ENCODE peak calls at places on chromosome 13, in five cellular contexts. K, E, V, C and H are unnamed samples.

GRCh38 chr13:40546047-40546446 is 120.4 kb downstream of the FOXO1 start:
- DNase-seq in C (no peak), V (no peak), E (no peak), K (no peak), H (no peak)

GRCh38 chr13:108705031-108705430 is 75.6 kb downstream of the MYO16 start:
- DNase-seq in V (peak; percentile 43), C (no peak), E (no peak), K (no peak), H (no peak)

GRCh38 chr13:36453518-36453917 is 21.2 kb downstream of the CCNA1 start:
- DNase-seq in V (peak; percentile 37), E (peak; percentile 9), C (peak; percentile 20), K (peak; percentile 64), H (no peak)

GRCh38 chr13:23965346-23965745 is 68.0 kb upstream of the C1QTNF9B start:
- DNase-seq in E (no peak), C (no peak), V (no peak), K (no peak), H (no peak)

GRCh38 chr13:93473441-93474270 is 247.0 kb downstream of the GPC6 start:
- DNase-seq in V (no peak), E (peak; percentile 8), C (peak; percentile 32), K (no peak), H (no peak)

GRCh38 chr13:39506559-39507390 is 96.2 kb downstream of the LHFPL6 start:
- DNase-seq in C (peak; percentile 54), K (peak; percentile 43), E (no peak), V (no peak), H (no peak)

GRCh38 chr13:113491418-113491883 is 940 bp upstream of the DCUN1D2 start:
- DNase-seq in E (peak; percentile 79), C (peak; percentile 27), K (peak; percentile 76), V (peak; percentile 69), H (no peak)

GRCh38 chr13:48515732-48516131 is 17.1 kb downstream of the RCBTB2 start:
- DNase-seq in V (no peak), K (no peak), C (no peak), E (no peak), H (no peak)

GRCh38 chr13:99124695-99125334 is 75.8 kb upstream of the UBAC2 start:
- DNase-seq in E (peak; percentile 69), V (no peak), C (peak; percentile 79), K (no peak), H (peak; percentile 43)

GRCh38 chr13:34462843-34463242 is 479.2 kb upstream of the NBEA start:
- DNase-seq in C (peak; percentile 87), E (peak; percentile 82), V (no peak), K (no peak), H (no peak)

GRCh38 chr13:93248627-93249047 is 22.0 kb downstream of the GPC6 start:
- DNase-seq in V (peak; percentile 75), E (no peak), C (peak; percentile 79), K (peak; percentile 72), H (no peak)

GRCh38 chr13:26497991-26498423 is 59.5 kb upstream of the WASF3 start:
- DNase-seq in C (peak; percentile 97), K (no peak), E (peak; percentile 96), V (no peak), H (no peak)

DNA sequence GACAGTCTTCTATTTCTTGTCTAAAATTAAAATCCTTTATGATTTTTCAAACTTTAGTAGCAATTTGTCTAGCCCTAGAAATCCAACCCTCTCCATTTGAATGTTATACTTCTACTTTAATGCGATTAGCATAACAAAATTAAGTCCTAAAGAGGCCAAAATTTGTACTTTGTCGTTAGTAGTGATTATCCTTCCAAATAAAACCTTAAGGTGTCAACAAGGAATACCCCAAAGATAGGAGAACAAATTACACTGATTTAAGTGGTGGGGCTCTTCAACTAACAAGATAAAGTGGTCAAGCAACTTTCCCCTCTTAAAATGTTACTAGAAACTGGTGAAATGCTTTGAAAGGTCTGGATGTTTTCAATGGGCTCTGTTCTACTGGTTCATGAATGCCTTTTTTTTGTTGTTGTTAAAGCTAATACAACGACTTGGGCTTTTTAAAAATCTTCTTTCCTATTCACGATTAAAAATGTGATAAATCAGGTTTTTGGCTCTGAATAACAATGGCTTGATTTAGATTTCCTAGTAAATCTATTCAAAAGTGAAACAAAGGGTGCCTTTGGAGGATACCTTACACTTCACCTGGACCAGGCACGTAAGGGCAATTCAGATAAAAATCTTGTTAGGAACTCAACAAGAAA is 3.3 kb downstream of the SOX21 start:
- DNase-seq in C (no peak), K (peak; percentile 48), V (no peak), E (no peak), H (no peak)
- TF ChIP-seq EZH2 in C (no peak), K (no peak), V (no peak), E (no peak), H (no peak)

DNA sequence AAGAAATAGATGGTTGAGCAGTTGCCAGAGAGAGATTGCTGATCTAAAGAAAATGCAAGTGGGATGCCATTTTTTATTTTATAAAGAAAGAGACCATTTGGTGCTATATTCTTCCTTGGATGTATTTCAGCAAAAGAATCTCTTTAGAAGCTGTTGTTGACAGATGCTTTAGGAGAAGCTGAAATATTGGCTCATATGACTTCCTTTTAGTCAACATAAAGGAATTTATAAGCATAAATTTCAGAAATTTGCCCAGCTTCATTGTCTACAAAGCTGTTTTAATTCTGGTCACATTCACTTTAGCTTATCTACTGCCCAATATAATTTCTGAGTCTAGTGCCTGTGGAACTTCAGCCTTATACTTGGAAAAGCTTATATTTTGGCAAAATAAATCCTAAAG is 36.9 kb downstream of the POLR1D start:
- DNase-seq in E (peak; percentile 50), V (no peak), K (no peak), C (peak; percentile 44), H (no peak)
- TF ChIP-seq EZH2 in E (no peak), V (no peak), K (no peak), C (no peak), H (no peak)

GRCh38 chr13:50762969-50763568 is 80.4 kb downstream of the DLEU7 start:
- DNase-seq in K (no peak), C (no peak), E (no peak), V (no peak), H (no peak)

GRCh38 chr13:50760751-50761150 is 82.7 kb downstream of the DLEU7 start:
- DNase-seq in C (no peak), K (no peak), V (no peak), E (no peak), H (peak; percentile 76)

GRCh38 chr13:50761406-50761805 is 82.1 kb downstream of the DLEU7 start:
- DNase-seq in K (no peak), C (no peak), E (no peak), V (no peak), H (no peak)

GRCh38 chr13:50766043-50766442 is 77.4 kb downstream of the DLEU7 start:
- DNase-seq in K (no peak), C (no peak), V (no peak), E (peak; percentile 30), H (no peak)
- TF ChIP-seq EZH2 in K (no peak), C (no peak), V (no peak), E (no peak), H (no peak)

DNA sequence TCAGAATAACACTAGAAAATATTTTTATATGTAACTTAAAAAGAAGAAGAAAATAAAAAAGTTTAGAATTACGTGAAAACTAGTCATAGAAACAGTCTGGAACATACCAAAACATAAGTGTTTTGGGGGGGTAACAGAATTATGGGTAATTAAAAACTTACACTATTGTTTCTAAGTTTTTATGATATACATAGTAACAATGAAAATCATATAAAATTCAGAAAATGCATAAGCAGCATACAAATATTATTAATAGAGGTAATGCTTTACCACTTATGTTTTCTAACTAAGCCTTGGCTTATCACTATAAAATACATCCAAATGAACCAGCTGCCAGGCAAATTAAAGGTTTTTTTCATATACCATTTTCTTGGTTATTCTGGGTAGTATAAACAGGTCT is 14.9 kb downstream of the ESD start:
- DNase-seq in K (no peak), V (no peak), C (no peak), E (no peak), H (no peak)
- TF ChIP-seq EZH2 in K (no peak), V (no peak), C (no peak), E (no peak), H (no peak)

DNA sequence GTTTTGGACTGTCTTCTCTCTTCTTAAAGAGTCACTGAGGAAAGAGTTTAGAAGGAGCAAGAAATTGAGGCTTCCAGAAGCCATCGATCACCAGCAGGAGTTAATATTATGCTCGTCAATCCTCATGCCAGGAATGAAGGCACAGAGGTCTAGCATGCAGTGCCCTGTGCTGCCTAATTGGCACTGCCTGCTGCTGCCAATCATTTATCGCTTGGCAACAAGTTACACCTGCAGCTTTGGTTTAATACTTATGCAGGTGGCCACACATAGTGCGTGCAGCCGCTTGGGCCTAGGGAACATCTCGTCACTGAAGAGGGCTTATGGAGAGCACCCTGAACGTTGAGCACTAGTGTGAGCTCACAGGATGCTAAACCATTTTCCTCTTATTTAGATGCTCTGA is 2.7 kb upstream of the SOX1 start:
- DNase-seq in E (no peak), V (no peak), K (no peak), C (no peak), H (no peak)
- TF ChIP-seq EZH2 in E (no peak), V (no peak), K (no peak), C (no peak), H (no peak)

GRCh38 chr13:63249411-63249810 is 1833.8 kb upstream of the PCDH20 start:
- DNase-seq in K (no peak), V (no peak), C (no peak), E (no peak), H (no peak)
- TF ChIP-seq EZH2 in K (no peak), V (no peak), C (no peak), E (no peak), H (no peak)

DNA sequence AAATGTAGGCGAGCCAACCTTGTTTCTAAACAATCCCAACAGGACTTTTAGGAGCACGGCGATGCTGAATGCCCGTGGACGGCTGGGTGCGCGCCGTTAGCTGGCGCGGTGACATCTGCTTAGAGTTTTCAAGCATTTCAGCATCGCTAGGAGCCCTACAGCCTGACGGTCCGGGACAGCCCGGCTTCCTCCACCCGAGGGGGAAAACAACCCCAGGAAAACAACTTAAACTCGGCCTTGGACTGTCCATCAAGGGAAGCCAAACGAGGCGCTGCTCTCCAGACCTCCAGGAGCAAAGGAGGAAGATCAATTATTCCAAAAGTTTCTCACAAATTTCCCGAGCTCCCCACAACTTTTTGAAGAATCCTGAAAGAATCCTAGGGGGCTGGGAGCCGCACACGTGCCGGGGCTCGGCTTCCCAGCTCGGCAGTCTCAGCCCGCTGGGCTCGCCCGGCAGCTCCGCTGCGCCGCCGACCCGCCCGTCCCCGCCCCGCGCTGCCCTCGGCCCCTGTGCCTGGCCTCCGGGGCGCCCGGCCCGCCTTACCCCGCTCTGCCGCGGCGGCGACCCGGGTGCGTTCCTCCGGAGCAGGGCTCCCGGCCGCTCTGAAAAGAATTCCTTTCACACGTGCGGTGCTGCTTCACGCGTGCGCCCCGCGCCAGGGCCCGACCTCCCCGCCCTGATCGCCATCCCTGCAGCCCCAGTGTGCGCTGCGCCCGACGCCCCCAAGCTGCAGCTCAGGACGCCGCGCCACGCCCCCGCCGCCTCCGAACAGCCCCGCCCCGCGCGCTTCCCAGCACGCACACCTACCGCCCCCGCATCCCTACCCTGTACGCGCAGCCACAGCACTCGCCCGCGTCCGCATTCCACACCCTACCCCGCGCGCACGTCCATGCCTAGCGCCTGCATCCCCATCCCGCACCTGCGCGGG is at the start of gene GJA3:
- DNase-seq in K (peak; percentile 77), V (peak; percentile 70), C (peak; percentile 44), E (peak; percentile 79), H (peak; percentile 36)
- TF ChIP-seq EZH2 in K (peak; percentile 62), V (no peak), C (no peak), E (no peak), H (peak; percentile 24)

DNA sequence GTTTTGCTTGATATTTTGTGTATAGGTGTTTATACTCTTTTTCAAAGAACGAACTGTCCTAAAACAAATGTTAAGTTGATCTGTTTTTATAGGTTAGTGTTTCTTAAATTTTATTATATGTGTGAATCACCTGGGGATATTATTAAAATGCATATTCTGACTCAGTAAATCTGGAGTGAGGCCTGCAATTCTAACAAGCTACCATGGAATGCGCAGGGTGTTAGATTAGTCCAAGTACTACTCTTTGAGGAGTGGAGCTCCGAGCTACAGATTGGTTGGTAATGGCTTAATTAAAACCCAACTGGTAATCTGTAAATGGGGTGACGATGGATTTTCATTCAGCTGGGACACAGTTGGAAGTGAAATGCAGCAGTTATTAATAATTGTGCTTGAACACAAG is 214.1 kb upstream of the UFM1 start:
- DNase-seq in V (no peak), K (no peak), E (no peak), C (peak; percentile 3), H (no peak)
- TF ChIP-seq EZH2 in V (no peak), K (no peak), E (no peak), C (no peak), H (no peak)